ENCODE peak calls at places on chromosomes 4 and X, in four cellular contexts. One of them, this sample, is unnamed.

GRCh38 chrX:130347336-130347735 is 7.6 kb downstream of the SLC25A14 start:
- DNase-seq in HEK293T: no peak
- DNase-seq in breast epithelium: no peak
- DNase-seq in GM19239: no peak
- DNase-seq in this sample: no peak

GRCh38 chr4:7610841-7611240 is 176.1 kb upstream of the PSAPL1 start:
- DNase-seq in breast epithelium: no peak
- DNase-seq in HEK293T: no peak
- DNase-seq in GM19239: no peak
- DNase-seq in this sample: no peak

GRCh38 chrX:148723551-148723950 is 223.1 kb downstream of the AFF2 start:
- DNase-seq in GM19239: no peak
- DNase-seq in HEK293T: no peak
- DNase-seq in breast epithelium: no peak
- DNase-seq in this sample: no peak

GRCh38 chr4:71992571-71992970 is 39.2 kb upstream of the NPFFR2 start:
- DNase-seq in HEK293T: no peak
- DNase-seq in GM19239: no peak
- DNase-seq in breast epithelium: no peak
- DNase-seq in this sample: no peak

GRCh38 chr4:69095301-69095731 is 958 bp upstream of the UGT2B7 start:
- DNase-seq in GM19239: no peak
- DNase-seq in HEK293T: no peak
- DNase-seq in breast epithelium: no peak
- DNase-seq in this sample: no peak

GRCh38 chrX:119189586-119189985 is 46.5 kb upstream of the PGRMC1 start:
- DNase-seq in GM19239: no peak
- DNase-seq in breast epithelium: no peak
- DNase-seq in HEK293T: no peak
- DNase-seq in this sample: no peak

GRCh38 chr4:15343000-15343399 is 84.8 kb upstream of the C1QTNF7 start:
- DNase-seq in breast epithelium: no peak
- DNase-seq in HEK293T: no peak
- DNase-seq in GM19239: no peak
- DNase-seq in this sample: no peak

GRCh38 chrX:45400380-45400779 is 199.7 kb upstream of the DIPK2B start:
- DNase-seq in breast epithelium: no peak
- DNase-seq in GM19239: no peak
- DNase-seq in HEK293T: no peak
- DNase-seq in this sample: no peak

GRCh38 chr4:83906561-83906960 is 370.7 kb downstream of the GPAT3 start:
- DNase-seq in HEK293T: no peak
- DNase-seq in GM19239: no peak
- DNase-seq in breast epithelium: no peak
- DNase-seq in this sample: no peak

GRCh38 chrX:37361596-37361995 is 12.4 kb downstream of the PRRG1 start:
- DNase-seq in GM19239: no peak
- DNase-seq in HEK293T: no peak
- DNase-seq in breast epithelium: no peak
- DNase-seq in this sample: no peak

GRCh38 chr4:1721666-1722550 is 587 bp downstream of the TACC3 start:
- DNase-seq in GM19239: no peak
- DNase-seq in HEK293T: no peak
- DNase-seq in breast epithelium: no peak
- DNase-seq in this sample: no peak

GRCh38 chr4:926538-926937 is 5.6 kb downstream of the GAK start:
- DNase-seq in breast epithelium: no peak
- DNase-seq in GM19239: no peak
- DNase-seq in HEK293T: peak; percentile 69
- DNase-seq in this sample: no peak

GRCh38 chrX:129791336-129791735 is 11.6 kb downstream of the SASH3 start:
- DNase-seq in HEK293T: no peak
- DNase-seq in GM19239: no peak
- DNase-seq in breast epithelium: no peak
- DNase-seq in this sample: no peak

GRCh38 chr4:4866833-4867744 is 7.6 kb downstream of the MSX1 start:
- DNase-seq in GM19239: no peak
- DNase-seq in HEK293T: no peak
- DNase-seq in breast epithelium: no peak
- DNase-seq in this sample: no peak

GRCh38 chrX:15916704-15917084 is 62.1 kb upstream of the AP1S2 start:
- DNase-seq in GM19239: no peak
- DNase-seq in HEK293T: no peak
- DNase-seq in breast epithelium: no peak
- DNase-seq in this sample: no peak

GRCh38 chr4:55069248-55069647 is 56.1 kb downstream of the KDR start:
- DNase-seq in HEK293T: no peak
- DNase-seq in breast epithelium: no peak
- DNase-seq in GM19239: no peak
- DNase-seq in this sample: no peak

GRCh38 chr4:40316782-40317635 is 18.1 kb upstream of the CHRNA9 start:
- DNase-seq in HEK293T: peak; percentile 52
- DNase-seq in GM19239: peak; percentile 26
- DNase-seq in breast epithelium: peak; percentile 55
- DNase-seq in this sample: peak; percentile 87

GRCh38 chrX:100615015-100615414 is 21.6 kb downstream of the TSPAN6 start:
- DNase-seq in breast epithelium: no peak
- DNase-seq in HEK293T: peak; percentile 60
- DNase-seq in GM19239: no peak
- DNase-seq in this sample: peak; percentile 6

GRCh38 chrX:107603433-107604159 is 24.7 kb upstream of the PRPS1 start:
- DNase-seq in GM19239: no peak
- DNase-seq in HEK293T: no peak
- DNase-seq in breast epithelium: no peak
- DNase-seq in this sample: no peak

GRCh38 chrX:135632353-135632752 is 81.1 kb upstream of the CT45A1 start:
- DNase-seq in HEK293T: no peak
- DNase-seq in GM19239: no peak
- DNase-seq in breast epithelium: no peak
- DNase-seq in this sample: no peak

GRCh38 chrX:155048997-155049619 is 21.8 kb downstream of the CMC4 start:
- DNase-seq in HEK293T: peak; percentile 77
- DNase-seq in GM19239: no peak
- DNase-seq in breast epithelium: no peak
- DNase-seq in this sample: peak; percentile 21

GRCh38 chr4:957581-958313 is 15.6 kb downstream of the DGKQ start:
- DNase-seq in GM19239: no peak
- DNase-seq in HEK293T: no peak
- DNase-seq in breast epithelium: no peak
- DNase-seq in this sample: no peak

GRCh38 chrX:12930150-12930549 is 23.7 kb downstream of the TLR8 start:
- DNase-seq in HEK293T: no peak
- DNase-seq in breast epithelium: no peak
- DNase-seq in GM19239: no peak
- DNase-seq in this sample: no peak

GRCh38 chrX:131729295-131729694 is 185.4 kb downstream of the OR13H1 start:
- DNase-seq in HEK293T: peak; percentile 54
- DNase-seq in GM19239: no peak
- DNase-seq in breast epithelium: no peak
- DNase-seq in this sample: no peak

GRCh38 chr4:151158979-151159378 is 59.6 kb downstream of the RPS3A start:
- DNase-seq in HEK293T: no peak
- DNase-seq in GM19239: no peak
- DNase-seq in breast epithelium: no peak
- DNase-seq in this sample: no peak

GRCh38 chr4:2842667-2843022 is 999 bp upstream of the ADD1 start:
- DNase-seq in HEK293T: no peak
- DNase-seq in breast epithelium: no peak
- DNase-seq in GM19239: no peak
- DNase-seq in this sample: no peak

GRCh38 chr4:85498068-85498733 is 23.3 kb downstream of the ARHGAP24 start:
- DNase-seq in breast epithelium: no peak
- DNase-seq in HEK293T: no peak
- DNase-seq in GM19239: no peak
- DNase-seq in this sample: no peak

GRCh38 chr4:135552131-135552530 is 1350.5 kb upstream of the PABPC4L start:
- DNase-seq in GM19239: no peak
- DNase-seq in HEK293T: no peak
- DNase-seq in breast epithelium: no peak
- DNase-seq in this sample: no peak

GRCh38 chrX:120251471-120252011 is 929 bp downstream of the ZBTB33 start:
- DNase-seq in breast epithelium: peak; percentile 46
- DNase-seq in HEK293T: peak; percentile 31
- DNase-seq in GM19239: no peak
- DNase-seq in this sample: peak; percentile 61

GRCh38 chrX:23845316-23845932 is 62.3 kb downstream of the APOO start:
- DNase-seq in HEK293T: no peak
- DNase-seq in GM19239: no peak
- DNase-seq in breast epithelium: no peak
- DNase-seq in this sample: no peak

GRCh38 chrX:115649461-115650063 is 88.6 kb downstream of the PLS3 start:
- DNase-seq in HEK293T: no peak
- DNase-seq in breast epithelium: no peak
- DNase-seq in GM19239: no peak
- DNase-seq in this sample: no peak

GRCh38 chrX:3549442-3549875 is 164.0 kb downstream of the PRKX start:
- DNase-seq in breast epithelium: peak; percentile 48
- DNase-seq in GM19239: no peak
- DNase-seq in HEK293T: peak; percentile 16
- DNase-seq in this sample: no peak

GRCh38 chr4:149684516-149684915 is 131.1 kb downstream of the IQCM start:
- DNase-seq in GM19239: no peak
- DNase-seq in breast epithelium: no peak
- DNase-seq in HEK293T: no peak
- DNase-seq in this sample: no peak

GRCh38 chrX:140664939-140665338 is 44.6 kb upstream of the LINC00632 start:
- DNase-seq in HEK293T: peak; percentile 23
- DNase-seq in breast epithelium: no peak
- DNase-seq in GM19239: no peak
- DNase-seq in this sample: peak; percentile 8

GRCh38 chr4:120753854-120754253 is 168.7 kb downstream of the PRDM5 start:
- DNase-seq in breast epithelium: no peak
- DNase-seq in HEK293T: no peak
- DNase-seq in GM19239: no peak
- DNase-seq in this sample: no peak

GRCh38 chr4:137755033-137755471 is 222.8 kb upstream of the PCDH18 start:
- DNase-seq in GM19239: no peak
- DNase-seq in breast epithelium: no peak
- DNase-seq in HEK293T: no peak
- DNase-seq in this sample: no peak

GRCh38 chr4:171813195-171813955 is at the start of gene GALNTL6:
- DNase-seq in HEK293T: peak; percentile 54
- DNase-seq in breast epithelium: no peak
- DNase-seq in GM19239: no peak
- DNase-seq in this sample: no peak

GRCh38 chr4:55791666-55792065 is 27.9 kb upstream of the EXOC1L start:
- DNase-seq in breast epithelium: no peak
- DNase-seq in GM19239: no peak
- DNase-seq in HEK293T: no peak
- DNase-seq in this sample: no peak

GRCh38 chrX:79408623-79409322 is 41.6 kb upstream of the ITM2A start:
- DNase-seq in breast epithelium: no peak
- DNase-seq in GM19239: no peak
- DNase-seq in HEK293T: no peak
- DNase-seq in this sample: no peak

This sample was measured in K562.